ENCODE peak calls at places on chromosomes 7 and 10, in six cellular contexts. J is IMR-90, G is A549, U is K562, R is HepG2, N is GM12878. A is an unnamed sample.

GRCh38 chr7:85285502-85285901 is 98.6 kb upstream of the SEMA3D start:
- DNase-seq in J (no peak), G (no peak), U (no peak), R (no peak), N (no peak), A (no peak)

GRCh38 chr7:140039896-140040295 is 22.9 kb downstream of the PARP12 start:
- DNase-seq in J (no peak), G (no peak), U (no peak), R (no peak), N (no peak), A (no peak)

GRCh38 chr10:47349941-47350371 is 1.8 kb downstream of the RBP3 start:
- DNase-seq in J (no peak), G (no peak), U (no peak), R (no peak), N (no peak), A (no peak)

GRCh38 chr7:154633641-154634040 is 369.3 kb downstream of the PAXIP1 start:
- DNase-seq in J (no peak), G (no peak), U (no peak), R (no peak), N (no peak), A (no peak)

GRCh38 chr7:101814996-101815825 is 2.2 kb upstream of the CUX1 start:
- DNase-seq in J (peak), G (peak), U (peak), R (no peak), N (no peak), A (peak)

GRCh38 chr10:113980408-113981087 is 63.1 kb upstream of the ADRB1 start:
- DNase-seq in J (no peak), G (no peak), U (no peak), R (no peak), N (no peak), A (no peak)

GRCh38 chr7:50396856-50397255 is 53.3 kb downstream of the FIGNL1 start:
- DNase-seq in J (no peak), G (no peak), U (no peak), R (no peak), N (no peak), A (no peak)

GRCh38 chr10:77710081-77710551 is 72.5 kb upstream of the KCNMA1 start:
- DNase-seq in J (no peak), G (no peak), U (no peak), R (no peak), N (peak), A (no peak)

GRCh38 chr7:153524070-153524601 is 528.1 kb upstream of the DPP6 start:
- DNase-seq in J (no peak), G (no peak), U (no peak), R (no peak), N (no peak), A (no peak)

GRCh38 chr10:3786295-3786981 is 1.4 kb upstream of the KLF6 start:
- DNase-seq in J (peak), G (no peak), U (peak), R (peak), N (no peak), A (no peak)

GRCh38 chr10:22251751-22252285 is 34.0 kb upstream of the EBLN1 start:
- DNase-seq in J (no peak), G (no peak), U (no peak), R (no peak), N (no peak), A (no peak)

GRCh38 chr7:151742713-151743480 is 134.0 kb downstream of the PRKAG2 start:
- DNase-seq in J (no peak), G (no peak), U (no peak), R (no peak), N (no peak), A (no peak)

GRCh38 chr7:74454948-74455804 is 1.5 kb downstream of the GTF2IRD1 start:
- DNase-seq in J (no peak), G (no peak), U (peak), R (peak), N (no peak), A (no peak)

GRCh38 chr7:36781011-36781738 is 56.9 kb upstream of the AOAH start:
- DNase-seq in J (no peak), G (no peak), U (no peak), R (peak), N (no peak), A (no peak)
- TF ChIP-seq BHLHE40 in J (no peak), G (no peak), U (no peak), R (no peak), N (no peak), A (no peak)

GRCh38 chr7:99665989-99666388 is 13.8 kb downstream of the CYP3A5 start:
- DNase-seq in J (no peak), G (no peak), U (no peak), R (no peak), N (no peak), A (no peak)
- TF ChIP-seq BHLHE40 in J (no peak), G (no peak), U (no peak), R (no peak), N (no peak), A (no peak)

GRCh38 chr7:30027065-30027456 is 559 bp upstream of the FKBP14 start:
- DNase-seq in J (peak), G (peak), U (peak), R (peak), N (peak), A (peak)
- TF ChIP-seq BHLHE40 in J (no peak), G (no peak), U (no peak), R (no peak), N (no peak), A (no peak)

GRCh38 chr7:27899601-27900000 is 159.6 kb downstream of the TAX1BP1 start:
- DNase-seq in J (no peak), G (no peak), U (no peak), R (no peak), N (no peak), A (no peak)
- TF ChIP-seq BHLHE40 in J (no peak), G (no peak), U (no peak), R (no peak), N (no peak), A (no peak)

GRCh38 chr7:113809591-113809990 is 109.2 kb downstream of the PPP1R3A start:
- DNase-seq in J (no peak), G (no peak), U (no peak), R (no peak), N (no peak), A (no peak)
- TF ChIP-seq BHLHE40 in J (no peak), G (no peak), U (no peak), R (no peak), N (no peak), A (no peak)

GRCh38 chr7:66303454-66304160 is 98.5 kb downstream of the TPST1 start:
- DNase-seq in J (no peak), G (no peak), U (no peak), R (no peak), N (no peak), A (no peak)
- TF ChIP-seq BHLHE40 in J (no peak), G (no peak), U (no peak), R (no peak), N (no peak), A (no peak)

DNA sequence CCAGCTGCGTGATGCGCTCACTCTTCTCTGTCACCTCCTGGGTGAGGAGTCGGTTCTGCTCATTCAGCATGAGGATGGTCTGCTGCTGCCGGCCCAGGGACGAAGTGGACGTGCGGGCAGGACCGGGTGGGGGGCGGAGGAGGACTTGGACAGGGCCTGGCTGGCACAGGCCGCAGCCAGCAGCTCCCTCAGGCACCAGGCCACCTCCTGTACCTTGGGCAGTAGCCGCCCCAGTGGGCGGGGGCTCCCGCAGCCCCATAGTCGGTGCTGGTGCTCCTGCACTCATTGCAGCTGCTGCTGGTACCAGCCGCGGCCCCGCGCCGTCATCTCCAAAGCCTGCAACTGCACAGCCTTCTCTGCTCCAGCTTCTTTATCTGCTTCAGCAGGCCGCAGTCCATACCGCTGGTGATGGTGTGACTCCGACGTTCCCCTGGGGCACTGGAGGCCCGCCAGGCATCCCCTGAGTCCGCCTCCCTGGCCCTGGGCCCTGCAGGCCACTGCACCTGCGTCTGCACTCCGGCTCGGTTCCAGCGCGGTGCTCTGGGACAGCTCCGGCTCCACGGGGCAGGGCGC is 884.9 kb upstream of the ZNF722 start:
- DNase-seq in J (no peak), G (no peak), U (no peak), R (no peak), N (no peak), A (no peak)
- TF ChIP-seq BHLHE40 in J (no peak), G (no peak), U (no peak), R (no peak), N (no peak), A (no peak)

GRCh38 chr10:6297522-6297921 is 94.8 kb downstream of the PFKFB3 start:
- DNase-seq in J (no peak), G (no peak), U (no peak), R (no peak), N (no peak), A (no peak)

GRCh38 chr10:6296456-6297214 is 93.9 kb downstream of the PFKFB3 start:
- DNase-seq in J (no peak), G (no peak), U (no peak), R (no peak), N (no peak), A (no peak)

GRCh38 chr10:6298428-6298827 is 95.7 kb downstream of the PFKFB3 start:
- DNase-seq in J (no peak), G (no peak), U (no peak), R (no peak), N (no peak), A (no peak)

GRCh38 chr10:6297951-6298381 is 95.2 kb downstream of the PFKFB3 start:
- DNase-seq in J (no peak), G (no peak), U (no peak), R (no peak), N (no peak), A (no peak)

GRCh38 chr10:6292741-6293151 is 90.0 kb downstream of the PFKFB3 start:
- DNase-seq in J (no peak), G (no peak), U (no peak), R (no peak), N (no peak), A (peak)
- TF ChIP-seq BHLHE40 in J (no peak), G (no peak), U (peak), R (no peak), N (no peak), A (no peak)

GRCh38 chr7:164882-165660 is 27.3 kb upstream of the FAM20C start:
- DNase-seq in J (no peak), G (no peak), U (no peak), R (no peak), N (no peak), A (no peak)

GRCh38 chr7:167087-167855 is 25.1 kb upstream of the FAM20C start:
- DNase-seq in J (no peak), G (no peak), U (no peak), R (no peak), N (no peak), A (no peak)

GRCh38 chr7:167976-168791 is 24.2 kb upstream of the FAM20C start:
- DNase-seq in J (no peak), G (no peak), U (no peak), R (no peak), N (no peak), A (no peak)

GRCh38 chr7:165661-166369 is 26.6 kb upstream of the FAM20C start:
- DNase-seq in J (no peak), G (no peak), U (no peak), R (no peak), N (no peak), A (no peak)

GRCh38 chr7:166370-167060 is 25.9 kb upstream of the FAM20C start:
- DNase-seq in J (no peak), G (no peak), U (no peak), R (no peak), N (no peak), A (no peak)
- TF ChIP-seq BHLHE40 in J (no peak), G (no peak), U (no peak), R (no peak), N (no peak), A (no peak)